ENCODE peak calls at places on chromosomes 3 and 15, in ten cellular contexts. A is cardiac muscle cell, J is adrenal gland, G is pancreas, E is GM23338, K is gastrocnemius medialis, F is aorta, P is neural progenitor cell, B is left ventricle myocardium inferior, D is GM23248. C is an unnamed sample.

GRCh38 chr3:51340989-51341636 is 44.0 kb upstream of the MANF start:
- DNase-seq in G (no peak), F (no peak), D (peak; percentile 41), B (peak; percentile 22), P (peak; percentile 25), K (no peak), J (peak; percentile 15), E (no peak), A (no peak), C (no peak)

GRCh38 chr3:106392905-106393304 is 524.1 kb upstream of the CBLB start:
- DNase-seq in B (no peak), D (peak; percentile 27), P (no peak), F (no peak), A (no peak), J (no peak), G (no peak), E (no peak), K (no peak), C (no peak)

GRCh38 chr15:100901702-100902435 is 17.3 kb upstream of the LRRK1 start:
- DNase-seq in K (no peak), F (no peak), P (no peak), D (no peak), A (no peak), B (no peak), G (no peak), J (no peak), E (no peak), C (no peak)

GRCh38 chr3:149409351-149409750 is 31.9 kb upstream of the TM4SF1 start:
- DNase-seq in B (no peak), G (no peak), D (no peak), A (no peak), J (no peak), P (no peak), E (no peak), F (no peak), K (no peak), C (no peak)

GRCh38 chr15:50119063-50119700 is at the start of gene ATP8B4:
- DNase-seq in F (no peak), G (no peak), A (no peak), J (no peak), B (no peak), K (no peak), D (no peak), P (peak; percentile 77), E (peak; percentile 51), C (no peak)

GRCh38 chr3:100073555-100074307 is 40.6 kb downstream of the FILIP1L start:
- DNase-seq in J (no peak), D (no peak), P (peak; percentile 67), E (peak; percentile 58), F (no peak), A (peak; percentile 56), G (no peak), B (peak; percentile 27), K (no peak), C (no peak)

GRCh38 chr15:57878573-57878972 is 172.1 kb downstream of the POLR2M start:
- DNase-seq in J (no peak), B (no peak), P (no peak), G (no peak), E (no peak), K (no peak), F (no peak), A (no peak), D (peak; percentile 24), C (no peak)

GRCh38 chr3:13379191-13379830 is 40.8 kb downstream of the NUP210 start:
- DNase-seq in J (peak; percentile 83), B (no peak), D (peak; percentile 89), G (no peak), F (peak; percentile 87), A (peak; percentile 75), P (no peak), E (no peak), K (no peak), C (peak; percentile 62)

GRCh38 chr3:117547956-117548550 is 838.5 kb downstream of the TUSC7 start:
- DNase-seq in F (no peak), D (peak; percentile 90), J (peak; percentile 71), A (no peak), P (no peak), E (no peak), B (no peak), K (no peak), G (no peak), C (no peak)

GRCh38 chr3:110248666-110249065 is 823.0 kb upstream of the NECTIN3 start:
- DNase-seq in B (no peak), A (no peak), K (no peak), J (no peak), F (no peak), P (no peak), G (no peak), D (peak; percentile 36), E (no peak), C (no peak)

GRCh38 chr3:24373198-24373959 is 121.3 kb downstream of the THRB start:
- DNase-seq in J (no peak), B (peak; percentile 78), K (peak; percentile 82), G (peak; percentile 68), A (no peak), E (no peak), P (no peak), F (no peak), D (no peak), C (no peak)

GRCh38 chr15:65903296-65904073 is 34.2 kb downstream of the RAB11A start:
- DNase-seq in K (no peak), F (no peak), D (no peak), A (peak; percentile 47), G (no peak), B (no peak), P (no peak), E (no peak), J (no peak), C (no peak)

GRCh38 chr15:95932676-95933075 is 397.8 kb upstream of the NR2F2 start:
- DNase-seq in J (no peak), E (no peak), D (peak; percentile 69), P (no peak), K (no peak), F (no peak), A (no peak), G (no peak), B (no peak), C (no peak)

GRCh38 chr3:5133689-5134088 is 11.6 kb downstream of the ARL8B start:
- DNase-seq in P (no peak), F (no peak), E (no peak), B (no peak), J (no peak), K (no peak), D (no peak), G (no peak), A (no peak), C (no peak)

GRCh38 chr3:129469026-129469425 is 29.0 kb downstream of the IFT122 start:
- DNase-seq in G (no peak), P (no peak), B (no peak), K (no peak), E (no peak), D (no peak), A (peak; percentile 44), F (no peak), J (no peak), C (no peak)

GRCh38 chr15:70475439-70475781 is 287.9 kb downstream of the UACA start:
- DNase-seq in B (no peak), D (no peak), F (no peak), J (no peak), K (no peak), G (no peak), A (no peak), E (no peak), P (no peak), C (no peak)
- H3K27ac ChIP-seq in B (peak overlapping the region; percentile 47), D (peak overlapping the region; percentile 89), F (peak overlapping the region; percentile 97), J (peak overlapping the region; percentile 86), K (peak overlapping the region; percentile 72), G (peak overlapping the region; percentile 68), A (no peak overlapping the region), E (no peak overlapping the region), P (no peak overlapping the region), C (peak overlapping the region; percentile 19)

GRCh38 chr3:169668081-169668956 is 4.8 kb upstream of the MECOM start:
- DNase-seq in G (peak; percentile 57), A (peak; percentile 67), E (peak; percentile 68), P (peak; percentile 75), B (no peak), F (peak; percentile 85), K (no peak), J (no peak), D (peak; percentile 42), C (no peak)
- H3K27me3 ChIP-seq in G (no peaks in the 10 kb centered on the region), A (peaks cover 73% of the 10 kb centered on the region), E (peaks cover 67% of the 10 kb centered on the region), P (peaks cover 72% of the 10 kb centered on the region), B (peaks cover 99% of the 10 kb centered on the region), F (no peaks in the 10 kb centered on the region), K (peaks cover 93% of the 10 kb centered on the region), J (peaks cover 85% of the 10 kb centered on the region), D (peaks cover 86% of the 10 kb centered on the region), C (peaks cover 20% of the 10 kb centered on the region)

DNA sequence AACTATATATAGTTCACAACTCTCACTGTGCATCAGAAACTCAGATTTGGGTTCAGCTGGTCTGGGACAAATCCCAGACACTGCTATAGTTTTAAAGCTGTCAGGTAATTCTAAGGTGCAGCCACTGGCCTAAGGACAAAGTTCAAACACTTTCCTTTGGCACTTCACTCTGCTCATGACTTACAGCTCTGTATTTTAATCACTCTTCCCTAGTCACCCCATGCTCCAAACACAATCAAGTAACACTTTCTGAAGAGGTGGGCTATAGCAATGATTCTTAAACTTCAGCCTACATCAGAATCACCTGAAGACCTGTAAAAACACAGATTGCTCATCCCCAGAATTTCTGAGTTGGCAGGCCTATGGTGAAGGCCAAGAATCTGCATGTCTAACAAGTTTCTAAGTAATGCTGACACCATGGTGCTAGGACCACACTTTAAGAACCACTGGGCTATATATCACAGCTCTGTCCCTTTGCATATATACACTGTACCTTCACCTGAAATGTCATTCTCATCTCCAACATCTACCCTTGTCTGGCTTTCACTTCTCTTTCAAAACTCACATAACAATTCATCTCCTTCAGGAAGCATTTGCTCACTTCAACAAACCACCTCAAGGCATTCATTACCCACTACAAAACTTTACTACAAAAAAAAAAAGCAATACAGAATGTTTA is 21.4 kb downstream of the STAG1 start:
- DNase-seq in D (no peak), A (no peak), J (no peak), G (no peak), E (no peak), P (no peak), B (no peak), F (no peak), K (no peak), C (no peak)
- H3K27ac ChIP-seq in D (no peak overlapping the region), A (peak overlapping the region; percentile 66), J (no peak overlapping the region), G (no peak overlapping the region), E (no peak overlapping the region), P (no peak overlapping the region), B (no peak overlapping the region), F (no peak overlapping the region), K (no peak overlapping the region), C (no peak overlapping the region)

GRCh38 chr3:61964566-61964965 is 403.2 kb downstream of the PTPRG start:
- DNase-seq in J (no peak), P (no peak), E (no peak), K (no peak), F (no peak), A (no peak), B (no peak), G (no peak), D (peak; percentile 7), C (no peak)
- H3K27me3 ChIP-seq in J (no peaks in the 10 kb centered on the region), P (no peaks in the 10 kb centered on the region), E (no peaks in the 10 kb centered on the region), K (no peaks in the 10 kb centered on the region), F (no peaks in the 10 kb centered on the region), A (no peaks in the 10 kb centered on the region), B (no peaks in the 10 kb centered on the region), G (no peaks in the 10 kb centered on the region), D (no peaks in the 10 kb centered on the region), C (no peaks in the 10 kb centered on the region)

DNA sequence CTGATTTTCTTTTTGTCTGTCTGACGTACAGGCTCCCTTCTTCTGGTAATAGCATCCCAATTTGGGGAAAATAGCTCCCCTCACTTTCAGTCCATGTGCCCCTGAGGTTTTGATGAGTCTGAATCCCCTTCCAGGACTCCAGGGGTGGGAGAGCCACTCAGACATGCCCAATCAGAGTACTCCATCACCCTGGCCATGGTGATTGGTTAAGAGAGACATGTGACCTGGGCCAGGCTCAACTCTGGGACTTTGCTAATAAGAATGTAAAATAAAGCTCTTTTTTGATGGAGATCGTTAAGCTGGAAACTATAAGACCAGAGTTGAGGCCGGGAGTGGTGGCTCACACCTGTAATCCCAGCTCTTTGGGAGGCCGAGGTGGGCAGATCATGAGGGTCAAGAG is 9.2 kb upstream of the MEF2A start:
- DNase-seq in K (no peak), J (no peak), E (no peak), F (no peak), G (no peak), D (no peak), A (no peak), P (no peak), B (no peak), C (no peak)
- H3K27ac ChIP-seq in K (no peak overlapping the region), J (no peak overlapping the region), E (no peak overlapping the region), F (no peak overlapping the region), G (no peak overlapping the region), D (no peak overlapping the region), A (no peak overlapping the region), P (no peak overlapping the region), B (no peak overlapping the region), C (no peak overlapping the region)

C was measured in right atrium auricular region.